ENCODE peak calls at places on chromosomes 2 and 18, in six cellular contexts. E, Z, C, M, Y and R are unnamed samples.

GRCh38 chr2:190579945-190580866 is 45.7 kb upstream of the NEMP2 start:
- DNase-seq in M (no peak), Z (no peak), C (peak; percentile 70), Y (no peak), E (no peak), R (no peak)

GRCh38 chr2:28431741-28432140 is 39.1 kb downstream of the FOSL2 start:
- DNase-seq in Z (no peak), M (no peak), Y (peak; percentile 39), C (no peak), E (no peak), R (no peak)

GRCh38 chr18:39667905-39668304 is 2102.3 kb upstream of the CELF4 start:
- DNase-seq in C (no peak), E (no peak), Y (no peak), M (no peak), Z (no peak), R (no peak)

GRCh38 chr18:56248613-56249235 is 389.7 kb downstream of the TXNL1 start:
- DNase-seq in Y (no peak), E (no peak), M (no peak), Z (no peak), C (no peak), R (no peak)

GRCh38 chr18:8703781-8704301 is 1.5 kb upstream of the MTCL1 start:
- DNase-seq in M (no peak), C (no peak), Y (no peak), Z (no peak), E (no peak), R (no peak)

GRCh38 chr2:32697156-32697555 is 69.3 kb downstream of the TTC27 start:
- DNase-seq in Z (no peak), Y (no peak), E (no peak), M (peak; percentile 89), C (no peak), R (no peak)

GRCh38 chr2:30152385-30152784 is 5.6 kb downstream of the YPEL5 start:
- DNase-seq in M (no peak), Y (no peak), Z (no peak), C (no peak), E (no peak), R (no peak)

GRCh38 chr18:10422731-10423130 is 31.7 kb upstream of the APCDD1 start:
- DNase-seq in Y (no peak), Z (no peak), E (no peak), C (no peak), M (no peak), R (no peak)

GRCh38 chr2:99153921-99154604 is 679 bp downstream of the TSGA10 start:
- DNase-seq in M (no peak), C (peak; percentile 21), E (no peak), Y (no peak), Z (no peak), R (no peak)

GRCh38 chr2:83323055-83323454 is 1136.0 kb downstream of the SUCLG1 start:
- DNase-seq in M (no peak), Z (no peak), C (no peak), Y (no peak), E (no peak), R (no peak)

GRCh38 chr2:110114801-110115200 is 821 bp downstream of the MALL start:
- DNase-seq in Z (peak; percentile 52), M (no peak), Y (no peak), E (no peak), C (no peak), R (no peak)

GRCh38 chr2:225512873-225513580 is 113.5 kb downstream of the NYAP2 start:
- DNase-seq in C (no peak), Z (no peak), M (peak; percentile 59), Y (no peak), E (no peak), R (no peak)

GRCh38 chr18:57523171-57523956 is 63.1 kb downstream of the FECH start:
- DNase-seq in E (no peak), Y (peak; percentile 55), Z (no peak), C (peak; percentile 16), M (no peak), R (no peak)

GRCh38 chr18:37525302-37525585 is 40.4 kb downstream of the CELF4 start:
- DNase-seq in C (no peak), M (no peak), Z (no peak), E (no peak), Y (no peak), R (no peak)

GRCh38 chr2:60958361-60958760 is 59.2 kb upstream of the PEX13 start:
- DNase-seq in E (no peak), Z (no peak), C (no peak), Y (no peak), M (no peak), R (no peak)

GRCh38 chr2:190267302-190267701 is 52.3 kb downstream of the HIBCH start:
- DNase-seq in Y (no peak), M (peak; percentile 73), C (no peak), E (peak; percentile 31), Z (no peak), R (no peak)

GRCh38 chr2:29478641-29479040 is 363.4 kb downstream of the CLIP4 start:
- DNase-seq in Z (no peak), M (no peak), C (no peak), E (no peak), Y (no peak), R (no peak)

GRCh38 chr2:101768480-101769077 is 71.1 kb downstream of the MAP4K4 start:
- DNase-seq in Z (no peak), E (no peak), M (no peak), Y (no peak), C (no peak), R (no peak)

GRCh38 chr18:44943201-44943881 is 262.7 kb downstream of the SETBP1 start:
- DNase-seq in Z (no peak), C (no peak), E (peak; percentile 70), M (no peak), Y (no peak), R (no peak)

GRCh38 chr18:79791141-79791972 is 6.4 kb upstream of the KCNG2 start:
- DNase-seq in E (peak; percentile 26), M (peak; percentile 98), Y (peak; percentile 56), Z (no peak), C (no peak), R (peak; percentile 43)

GRCh38 chr18:32042337-32042736 is 23.7 kb downstream of the RNF125 start:
- DNase-seq in Z (no peak), E (no peak), C (no peak), M (no peak), Y (no peak), R (no peak)

GRCh38 chr2:37549598-37549997 is 121.8 kb downstream of the CDC42EP3 start:
- DNase-seq in C (no peak), Y (no peak), Z (no peak), M (no peak), E (no peak), R (no peak)

GRCh38 chr2:207408086-207408794 is 121.5 kb upstream of the CREB1 start:
- DNase-seq in Z (no peak), M (peak; percentile 34), C (no peak), E (no peak), Y (no peak), R (peak; percentile 72)

GRCh38 chr18:33116376-33116775 is 324.1 kb downstream of the CCDC178 start:
- DNase-seq in M (peak; percentile 14), Y (no peak), E (peak; percentile 28), Z (peak; percentile 30), C (no peak), R (peak; percentile 65)

GRCh38 chr2:209236369-209236768 is 187.5 kb upstream of the MAP2 start:
- DNase-seq in M (no peak), Y (no peak), E (no peak), Z (no peak), C (no peak), R (no peak)

GRCh38 chr2:84924173-84925106 is 19.0 kb downstream of the TMSB10 start:
- DNase-seq in M (no peak), E (no peak), C (peak; percentile 36), Y (peak; percentile 55), Z (peak; percentile 49), R (peak; percentile 33)

GRCh38 chr2:119184512-119184911 is 26.0 kb upstream of the C1QL2 start:
- DNase-seq in M (no peak), E (no peak), Z (no peak), Y (no peak), C (no peak), R (no peak)

GRCh38 chr18:12314586-12315305 is 6.7 kb downstream of the TUBB6 start:
- DNase-seq in M (no peak), C (no peak), E (no peak), Z (no peak), Y (no peak), R (no peak)
- H3K36me3 ChIP-seq in M (peaks cover 19% of the 10 kb centered on the region), C (peaks cover 82% of the 10 kb centered on the region), E (peaks cover 1% of the 10 kb centered on the region), Z (peaks cover 62% of the 10 kb centered on the region), Y (no peaks in the 10 kb centered on the region), R (peaks cover 27% of the 10 kb centered on the region)

DNA sequence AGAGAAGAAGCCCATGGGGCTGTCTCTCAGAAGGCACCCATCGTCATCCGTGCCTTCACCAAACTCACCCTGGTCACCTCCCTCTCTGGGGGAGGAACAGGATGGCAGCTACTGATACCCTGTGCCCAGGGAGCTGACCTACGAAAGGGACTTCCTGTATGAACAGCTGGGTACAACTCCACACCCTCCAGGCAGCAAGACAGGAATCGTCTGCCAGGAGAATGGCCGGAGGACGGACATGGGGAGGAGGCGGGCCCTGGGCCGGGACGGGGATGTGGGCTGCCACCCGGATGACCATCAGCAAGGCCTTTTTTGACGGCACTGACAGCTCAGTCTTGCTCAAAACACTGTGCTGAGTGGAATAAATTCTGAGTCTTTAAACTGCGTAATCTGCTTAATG is 243.6 kb downstream of the HDAC4 start:
- DNase-seq in Y (peak; percentile 41), E (no peak), Z (peak; percentile 37), C (no peak), M (no peak), R (peak; percentile 45)
- H3K36me3 ChIP-seq in Y (no peaks in the 10 kb centered on the region), E (peaks cover 1% of the 10 kb centered on the region), Z (peaks cover 58% of the 10 kb centered on the region), C (no peaks in the 10 kb centered on the region), M (peaks cover 3% of the 10 kb centered on the region), R (peaks cover 70% of the 10 kb centered on the region)

DNA sequence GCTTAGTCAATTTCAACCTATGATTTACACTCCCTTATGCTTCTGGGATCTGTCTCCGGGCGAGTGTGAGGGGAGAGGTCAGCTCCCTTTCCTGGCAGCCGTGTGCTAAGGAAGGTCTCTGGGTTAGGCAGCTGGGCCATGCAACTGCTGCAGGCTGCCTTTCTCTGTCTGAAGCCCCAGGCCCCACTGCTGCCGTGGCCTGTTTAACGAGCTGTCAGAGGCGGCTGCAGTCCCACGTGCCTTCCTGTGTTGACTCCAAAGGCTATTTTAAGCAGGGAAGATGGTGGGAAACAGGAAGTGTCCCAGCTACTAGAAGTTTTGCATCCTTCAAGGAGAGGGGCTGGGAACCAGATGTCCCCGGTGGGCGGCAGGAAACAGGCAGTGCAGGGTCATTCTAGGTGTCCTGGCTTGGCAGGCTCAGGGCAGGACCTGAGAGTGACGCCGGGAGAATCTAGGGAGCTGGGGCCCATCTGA is 186.4 kb downstream of the TNS1 start:
- DNase-seq in Y (no peak), Z (peak; percentile 54), M (peak; percentile 42), C (no peak), E (no peak), R (no peak)
- H3K36me3 ChIP-seq in Y (peaks cover 5% of the 10 kb centered on the region), Z (peaks cover 100% of the 10 kb centered on the region), M (peaks cover 35% of the 10 kb centered on the region), C (no peaks in the 10 kb centered on the region), E (peaks cover 4% of the 10 kb centered on the region), R (peaks cover 99% of the 10 kb centered on the region)

GRCh38 chr2:54629390-54629789 is 94.1 kb upstream of the EML6 start:
- DNase-seq in C (no peak), Z (no peak), Y (no peak), E (no peak), M (no peak), R (no peak)
- H3K36me3 ChIP-seq in C (peaks cover 92% of the 10 kb centered on the region), Z (peaks cover 100% of the 10 kb centered on the region), Y (no peaks in the 10 kb centered on the region), E (peaks cover 8% of the 10 kb centered on the region), M (peaks cover 40% of the 10 kb centered on the region), R (peaks cover 100% of the 10 kb centered on the region)